ENCODE peak calls at places on chromosomes 3 and 15, in five cellular contexts. F is H7; N is HEK293T; O is activated CD8-positive, alpha-beta memory T cell treated with anti-CD3 and anti-CD28 coated beads for 24 hours; M is AG09309. W is an unnamed sample.

GRCh38 chr3:155069729-155070128 is 10.4 kb upstream of the MME start:
- DNase-seq in F (no peak), N (no peak), O (no peak), M (no peak), W (no peak)

GRCh38 chr3:6680119-6680806 is 180.7 kb upstream of the GRM7 start:
- DNase-seq in F (no peak), N (no peak), O (no peak), M (no peak), W (no peak)

GRCh38 chr3:61563614-61564404 is 2.4 kb downstream of the PTPRG start:
- DNase-seq in F (peak; percentile 68), N (no peak), O (no peak), M (no peak), W (no peak)

GRCh38 chr3:13504161-13504831 is 24.2 kb downstream of the HDAC11 start:
- DNase-seq in F (no peak), N (no peak), O (no peak), M (no peak), W (peak; percentile 59)

GRCh38 chr15:43879386-43880355 is 52.9 kb downstream of the WDR76 start:
- DNase-seq in F (no peak), N (no peak), O (peak; percentile 49), M (no peak), W (no peak)

GRCh38 chr15:75598361-75598760 is 19.2 kb upstream of the PTPN9 start:
- DNase-seq in F (no peak), N (no peak), O (no peak), M (no peak), W (no peak)

GRCh38 chr3:33425456-33425855 is 14.7 kb downstream of the UBP1 start:
- DNase-seq in F (no peak), N (no peak), O (no peak), M (no peak), W (no peak)

GRCh38 chr15:89531796-89532537 is 35.6 kb upstream of the RHCG start:
- DNase-seq in F (no peak), N (no peak), O (no peak), M (no peak), W (no peak)

GRCh38 chr15:90221251-90221900 is 12.4 kb downstream of the CIB1 start:
- DNase-seq in F (peak; percentile 95), N (peak; percentile 87), O (no peak), M (peak; percentile 57), W (peak; percentile 26)

GRCh38 chr15:74179101-74179841 is 5.8 kb downstream of the ISLR start:
- DNase-seq in F (peak; percentile 55), N (no peak), O (no peak), M (peak; percentile 93), W (peak; percentile 62)

GRCh38 chr15:34241376-34242350 is 16.8 kb downstream of the EMC4 start:
- DNase-seq in F (peak; percentile 49), N (peak; percentile 23), O (no peak), M (no peak), W (no peak)

GRCh38 chr15:90607361-90607760 is 77.6 kb downstream of the CRTC3 start:
- DNase-seq in F (no peak), N (no peak), O (no peak), M (no peak), W (no peak)

GRCh38 chr3:151456065-151456464 is 4.8 kb downstream of the IGSF10 start:
- DNase-seq in F (no peak), N (no peak), O (no peak), M (no peak), W (no peak)

GRCh38 chr15:78075490-78076230 is 1.9 kb downstream of the TBC1D2B start:
- DNase-seq in F (peak; percentile 74), N (peak; percentile 76), O (no peak), M (no peak), W (peak; percentile 74)

GRCh38 chr15:50945725-50946124 is 37.2 kb downstream of the AP4E1 start:
- DNase-seq in F (no peak), N (no peak), O (no peak), M (no peak), W (no peak)

GRCh38 chr3:108004647-108005046 is 86.2 kb downstream of the CD47 start:
- DNase-seq in F (no peak), N (no peak), O (no peak), M (no peak), W (no peak)

GRCh38 chr3:128585974-128586373 is 64.6 kb downstream of the RPN1 start:
- DNase-seq in F (no peak), N (no peak), O (no peak), M (no peak), W (no peak)

GRCh38 chr15:80475572-80475971 is 71.4 kb downstream of the ARNT2 start:
- DNase-seq in F (no peak), N (no peak), O (no peak), M (no peak), W (no peak)

GRCh38 chr3:128598884-128599664 is 51.5 kb downstream of the RPN1 start:
- DNase-seq in F (no peak), N (no peak), O (no peak), M (no peak), W (no peak)

GRCh38 chr3:72615182-72615581 is 233.1 kb downstream of the SHQ1 start:
- DNase-seq in F (no peak), N (no peak), O (no peak), M (no peak), W (no peak)

GRCh38 chr3:188391597-188391996 is 237.6 kb downstream of the LPP start:
- DNase-seq in F (no peak), N (no peak), O (no peak), M (no peak), W (no peak)

GRCh38 chr3:129934234-129935123 is 40.0 kb upstream of the TRH start:
- DNase-seq in F (peak; percentile 82), N (peak; percentile 70), O (peak; percentile 69), M (no peak), W (no peak)

GRCh38 chr3:117282506-117282905 is 572.9 kb downstream of the TUSC7 start:
- DNase-seq in F (no peak), N (no peak), O (no peak), M (no peak), W (no peak)

GRCh38 chr3:78221300-78221699 is 1181.4 kb downstream of the ROBO2 start:
- DNase-seq in F (peak; percentile 25), N (peak; percentile 6), O (no peak), M (no peak), W (no peak)

GRCh38 chr15:57591822-57592367 is at the start of gene MYZAP:
- DNase-seq in F (peak; percentile 95), N (peak; percentile 64), O (peak; percentile 57), M (no peak), W (no peak)

GRCh38 chr3:46847744-46848143 is 15.5 kb downstream of the MYL3 start:
- DNase-seq in F (peak; percentile 35), N (no peak), O (no peak), M (no peak), W (no peak)